ENCODE peak calls at places on chromosomes 3 and 15, in five cellular contexts. One of them, this sample, is unnamed.

GRCh38 chr15:92780816-92781215 is 119.3 kb upstream of the CHD2 start:
- DNase-seq in H1: no peak
- DNase-seq in HCT116: no peak
- DNase-seq in SK-N-SH: peak; percentile 60
- DNase-seq in GM12878: no peak
- DNase-seq in this sample: no peak

GRCh38 chr3:186996356-186996755 is 66.0 kb downstream of the ST6GAL1 start:
- DNase-seq in SK-N-SH: no peak
- DNase-seq in HCT116: no peak
- DNase-seq in H1: no peak
- DNase-seq in GM12878: no peak
- DNase-seq in this sample: no peak

GRCh38 chr15:89360294-89360971 is 25.8 kb upstream of the POLG start:
- DNase-seq in HCT116: no peak
- DNase-seq in GM12878: no peak
- DNase-seq in H1: no peak
- DNase-seq in SK-N-SH: no peak
- DNase-seq in this sample: no peak

GRCh38 chr15:82540984-82541431 is 751 bp upstream of the RPS17 start:
- DNase-seq in SK-N-SH: peak; percentile 62
- DNase-seq in GM12878: no peak
- DNase-seq in HCT116: no peak
- DNase-seq in H1: no peak
- DNase-seq in this sample: peak; percentile 31

GRCh38 chr3:64176461-64176996 is 48.7 kb downstream of the PRICKLE2 start:
- DNase-seq in GM12878: peak; percentile 33
- DNase-seq in HCT116: no peak
- DNase-seq in SK-N-SH: no peak
- DNase-seq in H1: no peak
- DNase-seq in this sample: no peak

GRCh38 chr3:28388978-28389377 is 40.4 kb upstream of the AZI2 start:
- DNase-seq in SK-N-SH: no peak
- DNase-seq in H1: no peak
- DNase-seq in GM12878: no peak
- DNase-seq in HCT116: no peak
- DNase-seq in this sample: no peak

GRCh38 chr3:66454464-66454859 is 46.4 kb downstream of the LRIG1 start:
- DNase-seq in SK-N-SH: no peak
- DNase-seq in HCT116: no peak
- DNase-seq in GM12878: no peak
- DNase-seq in H1: no peak
- DNase-seq in this sample: no peak

GRCh38 chr3:72234394-72234793 is 449.4 kb upstream of the PROK2 start:
- DNase-seq in SK-N-SH: no peak
- DNase-seq in GM12878: no peak
- DNase-seq in H1: no peak
- DNase-seq in HCT116: no peak
- DNase-seq in this sample: peak; percentile 25

GRCh38 chr3:145798691-145799550 is 362.1 kb downstream of the PLOD2 start:
- DNase-seq in GM12878: no peak
- DNase-seq in HCT116: no peak
- DNase-seq in H1: no peak
- DNase-seq in SK-N-SH: no peak
- DNase-seq in this sample: no peak

GRCh38 chr3:66889758-66890576 is 108.1 kb upstream of the KBTBD8 start:
- DNase-seq in H1: no peak
- DNase-seq in SK-N-SH: no peak
- DNase-seq in GM12878: no peak
- DNase-seq in HCT116: no peak
- DNase-seq in this sample: no peak

GRCh38 chr3:128922804-128923459 is 43.5 kb downstream of the ACAD9 start:
- DNase-seq in GM12878: no peak
- DNase-seq in H1: no peak
- DNase-seq in HCT116: no peak
- DNase-seq in SK-N-SH: no peak
- DNase-seq in this sample: no peak

GRCh38 chr15:37035349-37035748 is 65.0 kb downstream of the MEIS2 start:
- DNase-seq in H1: no peak
- DNase-seq in GM12878: no peak
- DNase-seq in SK-N-SH: no peak
- DNase-seq in HCT116: no peak
- DNase-seq in this sample: no peak

GRCh38 chr15:91238664-91239428 is 138.8 kb downstream of the SV2B start:
- DNase-seq in H1: no peak
- DNase-seq in HCT116: no peak
- DNase-seq in SK-N-SH: no peak
- DNase-seq in GM12878: no peak
- DNase-seq in this sample: no peak

DNA sequence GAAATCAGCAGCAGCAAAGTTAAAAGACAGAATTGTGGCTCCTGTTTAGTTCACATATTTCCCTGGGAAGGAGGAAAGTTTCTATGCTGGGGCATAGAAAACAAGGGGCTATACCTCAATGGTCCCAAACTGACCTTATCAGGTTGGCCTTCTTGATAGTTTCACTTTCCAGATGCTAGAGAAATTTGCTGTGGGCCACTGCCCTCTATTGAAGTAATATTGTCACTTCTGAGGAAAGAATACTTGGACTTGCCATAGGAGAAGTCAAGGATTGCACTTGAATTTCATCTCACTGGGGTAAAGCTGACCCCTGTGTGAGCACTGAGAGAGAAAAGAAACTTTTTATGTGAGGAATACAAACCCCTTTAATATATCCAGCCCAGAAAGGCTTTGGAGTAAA is 49.3 kb upstream of the XCR1 start:
- DNase-seq in SK-N-SH: no peak
- DNase-seq in H1: no peak
- DNase-seq in HCT116: no peak
- DNase-seq in GM12878: no peak
- DNase-seq in this sample: peak; percentile 45
- TF ChIP-seq JUND in SK-N-SH: no peak
- TF ChIP-seq JUND in H1: no peak
- TF ChIP-seq JUND in HCT116: no peak
- TF ChIP-seq JUND in GM12878: no peak
- TF ChIP-seq JUND in this sample: no peak

GRCh38 chr3:60076307-60076706 is 1026.5 kb upstream of the CFAP20DC start:
- DNase-seq in SK-N-SH: no peak
- DNase-seq in GM12878: no peak
- DNase-seq in H1: no peak
- DNase-seq in HCT116: no peak
- DNase-seq in this sample: no peak

GRCh38 chr3:60080648-60081047 is 1030.8 kb upstream of the CFAP20DC start:
- DNase-seq in SK-N-SH: no peak
- DNase-seq in GM12878: no peak
- DNase-seq in HCT116: no peak
- DNase-seq in H1: no peak
- DNase-seq in this sample: no peak

GRCh38 chr3:60085649-60086048 is 1035.8 kb upstream of the CFAP20DC start:
- DNase-seq in SK-N-SH: no peak
- DNase-seq in HCT116: no peak
- DNase-seq in H1: no peak
- DNase-seq in GM12878: no peak
- DNase-seq in this sample: no peak

GRCh38 chr3:60079076-60079475 is 1029.3 kb upstream of the CFAP20DC start:
- DNase-seq in H1: no peak
- DNase-seq in GM12878: no peak
- DNase-seq in SK-N-SH: no peak
- DNase-seq in HCT116: no peak
- DNase-seq in this sample: no peak

DNA sequence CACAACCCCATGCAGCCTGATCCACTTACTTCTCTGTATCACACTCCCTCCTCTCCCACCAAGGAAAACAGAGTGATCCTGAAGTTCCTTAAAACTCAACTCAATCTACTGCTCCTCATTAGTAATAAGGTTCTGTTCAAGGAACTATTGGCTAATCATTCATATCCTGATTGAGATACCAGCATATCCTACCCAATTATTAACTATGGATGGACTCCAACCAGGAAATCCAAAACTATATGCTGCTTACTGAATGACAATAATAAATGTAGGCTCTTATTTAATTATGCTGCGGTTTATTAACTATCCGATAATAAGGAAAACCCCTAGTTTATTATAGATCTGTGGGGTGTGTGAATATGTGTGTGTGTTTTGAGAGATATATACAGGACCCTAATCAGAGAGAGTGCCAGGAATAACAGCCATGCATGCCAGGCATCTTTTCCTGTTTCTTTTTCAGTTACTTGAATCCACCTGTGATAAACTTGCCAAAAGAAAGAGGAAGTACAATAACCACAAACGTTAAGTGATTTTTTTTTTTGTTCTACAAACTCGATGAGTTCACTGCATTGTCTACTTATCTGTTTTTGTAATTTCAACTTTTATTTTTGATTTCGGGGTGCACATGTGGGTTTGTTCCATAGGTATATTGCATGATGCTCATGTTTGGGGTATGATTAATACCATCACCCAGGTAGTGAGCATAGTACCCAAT is 1031.7 kb upstream of the CFAP20DC start:
- DNase-seq in H1: no peak
- DNase-seq in GM12878: peak; percentile 20
- DNase-seq in HCT116: no peak
- DNase-seq in SK-N-SH: no peak
- DNase-seq in this sample: no peak
- TF ChIP-seq JUND in H1: no peak
- TF ChIP-seq JUND in GM12878: no peak
- TF ChIP-seq JUND in HCT116: no peak
- TF ChIP-seq JUND in SK-N-SH: no peak
- TF ChIP-seq JUND in this sample: no peak

GRCh38 chr15:47719730-47720129 is 2.4 kb downstream of the SEMA6D start:
- DNase-seq in HCT116: no peak
- DNase-seq in GM12878: no peak
- DNase-seq in SK-N-SH: no peak
- DNase-seq in H1: no peak
- DNase-seq in this sample: no peak

GRCh38 chr15:47718474-47719440 is 1.5 kb downstream of the SEMA6D start:
- DNase-seq in HCT116: no peak
- DNase-seq in GM12878: no peak
- DNase-seq in SK-N-SH: peak; percentile 56
- DNase-seq in H1: no peak
- DNase-seq in this sample: no peak

GRCh38 chr15:47715856-47716445 is 1.4 kb upstream of the SEMA6D start:
- DNase-seq in HCT116: no peak
- DNase-seq in GM12878: no peak
- DNase-seq in H1: no peak
- DNase-seq in SK-N-SH: no peak
- DNase-seq in this sample: no peak

GRCh38 chr15:47715402-47715801 is 1.9 kb upstream of the SEMA6D start:
- DNase-seq in H1: no peak
- DNase-seq in SK-N-SH: no peak
- DNase-seq in HCT116: no peak
- DNase-seq in GM12878: no peak
- DNase-seq in this sample: no peak

GRCh38 chr15:47717036-47717611 is at the start of gene SEMA6D:
- DNase-seq in HCT116: no peak
- DNase-seq in SK-N-SH: peak; percentile 93
- DNase-seq in GM12878: no peak
- DNase-seq in H1: peak; percentile 31
- DNase-seq in this sample: peak; percentile 88
- TF ChIP-seq JUND in HCT116: no peak
- TF ChIP-seq JUND in SK-N-SH: no peak
- TF ChIP-seq JUND in GM12878: no peak
- TF ChIP-seq JUND in H1: no peak
- TF ChIP-seq JUND in this sample: no peak

DNA sequence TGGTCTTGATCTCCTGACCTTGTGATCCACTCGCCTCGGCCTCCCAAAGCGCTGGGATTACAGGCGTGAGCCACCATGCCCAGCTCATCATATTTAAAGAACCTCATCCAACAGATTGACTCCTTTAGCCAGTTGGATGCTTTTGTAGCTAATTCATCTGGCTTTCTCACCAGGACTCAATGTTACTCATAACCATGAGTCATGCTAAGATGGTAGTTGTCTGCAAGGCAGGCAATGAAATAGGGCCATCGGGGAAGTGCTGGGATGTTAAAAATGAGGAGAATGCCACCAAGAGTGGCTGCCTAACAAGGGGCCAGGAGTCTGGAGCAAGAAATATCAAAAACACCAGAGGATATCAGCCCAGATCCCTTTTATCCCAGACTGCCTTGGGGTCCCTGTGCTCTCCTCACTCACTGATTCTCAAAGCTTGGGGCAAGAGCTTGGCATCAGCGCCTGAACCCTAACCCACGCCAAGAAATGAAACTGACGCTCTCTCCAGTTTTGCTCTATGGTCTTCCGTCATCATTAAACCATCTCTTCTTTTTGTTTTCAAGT is 7.4 kb upstream of the PCOLCE2 start:
- DNase-seq in SK-N-SH: no peak
- DNase-seq in H1: no peak
- DNase-seq in GM12878: no peak
- DNase-seq in HCT116: no peak
- DNase-seq in this sample: no peak
- TF ChIP-seq JUND in SK-N-SH: peak; percentile 80
- TF ChIP-seq JUND in H1: no peak
- TF ChIP-seq JUND in GM12878: no peak
- TF ChIP-seq JUND in HCT116: peak; percentile 47
- TF ChIP-seq JUND in this sample: no peak

GRCh38 chr15:28944696-28945300 is 59.0 kb downstream of the APBA2 start:
- DNase-seq in SK-N-SH: no peak
- DNase-seq in HCT116: no peak
- DNase-seq in GM12878: no peak
- DNase-seq in H1: no peak
- DNase-seq in this sample: no peak
- TF ChIP-seq JUND in SK-N-SH: no peak
- TF ChIP-seq JUND in HCT116: no peak
- TF ChIP-seq JUND in GM12878: no peak
- TF ChIP-seq JUND in H1: no peak
- TF ChIP-seq JUND in this sample: no peak

GRCh38 chr15:95761742-95762141 is 568.8 kb upstream of the NR2F2 start:
- DNase-seq in HCT116: no peak
- DNase-seq in SK-N-SH: no peak
- DNase-seq in GM12878: no peak
- DNase-seq in H1: no peak
- DNase-seq in this sample: no peak

GRCh38 chr15:95757171-95757570 is 573.3 kb upstream of the NR2F2 start:
- DNase-seq in H1: no peak
- DNase-seq in HCT116: no peak
- DNase-seq in GM12878: no peak
- DNase-seq in SK-N-SH: no peak
- DNase-seq in this sample: no peak

GRCh38 chr15:95765161-95765560 is 565.3 kb upstream of the NR2F2 start:
- DNase-seq in GM12878: no peak
- DNase-seq in H1: no peak
- DNase-seq in SK-N-SH: no peak
- DNase-seq in HCT116: no peak
- DNase-seq in this sample: no peak

GRCh38 chr15:95763426-95763825 is 567.1 kb upstream of the NR2F2 start:
- DNase-seq in GM12878: no peak
- DNase-seq in HCT116: no peak
- DNase-seq in H1: no peak
- DNase-seq in SK-N-SH: no peak
- DNase-seq in this sample: no peak

GRCh38 chr15:95760508-95760907 is 570.0 kb upstream of the NR2F2 start:
- DNase-seq in GM12878: no peak
- DNase-seq in H1: no peak
- DNase-seq in SK-N-SH: no peak
- DNase-seq in HCT116: no peak
- DNase-seq in this sample: no peak
- TF ChIP-seq JUND in GM12878: no peak
- TF ChIP-seq JUND in H1: no peak
- TF ChIP-seq JUND in SK-N-SH: no peak
- TF ChIP-seq JUND in HCT116: no peak
- TF ChIP-seq JUND in this sample: no peak